ENCODE peak calls at places on chromosome 11, in six cellular contexts. U is cardiac muscle cell, Q is RWPE2, R is T follicular helper cell, J is HuH-7, M is NCI-H69. O is an unnamed sample.

GRCh38 chr11:124763156-124763947 is 1.3 kb upstream of the ESAM start:
- DNase-seq in U (peak; percentile 88), Q (peak; percentile 75), R (peak; percentile 77), J (peak; percentile 64), M (peak; percentile 82), O (peak; percentile 93)

GRCh38 chr11:10211470-10211869 is 82.5 kb downstream of the SBF2 start:
- DNase-seq in U (no peak), Q (no peak), R (no peak), J (no peak), M (peak; percentile 28), O (no peak)

GRCh38 chr11:122837528-122838346 is 563 bp upstream of the CRTAM start:
- DNase-seq in U (no peak), Q (no peak), R (no peak), J (no peak), M (no peak), O (no peak)

GRCh38 chr11:57800444-57801184 is 39.0 kb downstream of the CTNND1 start:
- DNase-seq in U (peak; percentile 59), Q (no peak), R (no peak), J (no peak), M (peak; percentile 96), O (peak; percentile 94)

GRCh38 chr11:62392944-62393628 is 25.7 kb upstream of the SCGB1A1 start:
- DNase-seq in U (no peak), Q (no peak), R (no peak), J (peak; percentile 47), M (peak; percentile 87), O (peak; percentile 36)

GRCh38 chr11:5343474-5344335 is at the start of gene OR51B5:
- DNase-seq in U (no peak), Q (no peak), R (no peak), J (no peak), M (no peak), O (no peak)

GRCh38 chr11:64720640-64721358 is 2.2 kb downstream of the NRXN2 start:
- DNase-seq in U (no peak), Q (peak; percentile 52), R (no peak), J (no peak), M (no peak), O (no peak)

GRCh38 chr11:14584595-14584994 is 59.0 kb upstream of the PDE3B start:
- DNase-seq in U (peak; percentile 26), Q (no peak), R (no peak), J (peak; percentile 22), M (peak; percentile 62), O (peak; percentile 21)

GRCh38 chr11:119741369-119742262 is 12.6 kb upstream of the NECTIN1 start:
- DNase-seq in U (peak; percentile 71), Q (peak; percentile 40), R (peak; percentile 35), J (peak; percentile 83), M (no peak), O (peak; percentile 47)

GRCh38 chr11:124543145-124543544 is 309 bp downstream of the OR8B12 start:
- DNase-seq in U (no peak), Q (no peak), R (no peak), J (no peak), M (no peak), O (no peak)

GRCh38 chr11:73313652-73314051 is 5.6 kb downstream of the ARHGEF17 start:
- DNase-seq in U (no peak), Q (no peak), R (no peak), J (no peak), M (no peak), O (no peak)

GRCh38 chr11:123640677-123641494 is 13.5 kb downstream of the SCN3B start:
- DNase-seq in U (peak; percentile 65), Q (no peak), R (peak; percentile 17), J (peak; percentile 52), M (peak; percentile 58), O (peak; percentile 69)

GRCh38 chr11:73576226-73576625 is 21.7 kb downstream of the FAM168A start:
- DNase-seq in U (no peak), Q (no peak), R (no peak), J (no peak), M (peak; percentile 99), O (no peak)

GRCh38 chr11:110907629-110908028 is 195.4 kb upstream of the ARHGAP20 start:
- DNase-seq in U (no peak), Q (peak; percentile 74), R (no peak), J (no peak), M (peak; percentile 86), O (peak; percentile 38)

GRCh38 chr11:18235394-18235926 is 1.1 kb downstream of the SAA4 start:
- DNase-seq in U (no peak), Q (no peak), R (no peak), J (no peak), M (peak; percentile 16), O (no peak)

GRCh38 chr11:14029971-14030531 is 67.5 kb downstream of the SPON1 start:
- DNase-seq in U (peak; percentile 49), Q (no peak), R (no peak), J (no peak), M (peak; percentile 94), O (peak; percentile 59)

GRCh38 chr11:8206251-8207079 is 37.6 kb upstream of the RIC3 start:
- DNase-seq in U (no peak), Q (no peak), R (no peak), J (no peak), M (peak; percentile 78), O (no peak)

GRCh38 chr11:68038226-68038717 is 553 bp upstream of the TCIRG1 start:
- DNase-seq in U (peak; percentile 14), Q (no peak), R (no peak), J (peak; percentile 100), M (peak; percentile 45), O (peak; percentile 85)

GRCh38 chr11:12245549-12245986 is 131.8 kb upstream of the PARVA start:
- DNase-seq in U (peak; percentile 42), Q (no peak), R (no peak), J (no peak), M (peak; percentile 65), O (peak; percentile 62)

GRCh38 chr11:103035656-103036434 is 56.1 kb downstream of the DCUN1D5 start:
- DNase-seq in U (peak; percentile 60), Q (no peak), R (peak; percentile 20), J (peak; percentile 15), M (peak; percentile 77), O (peak; percentile 94)

GRCh38 chr11:2721163-2721935 is 21.6 kb upstream of the KCNQ1OT1 start:
- DNase-seq in U (no peak), Q (no peak), R (no peak), J (no peak), M (peak; percentile 48), O (no peak)